ENCODE peak calls at places on chromosomes 3 and 15, in four cellular contexts. V is K562, W is endothelial cell of umbilical vein, J is GM12878. I is an unnamed sample.

GRCh38 chr15:70318996-70319465 is 221.3 kb upstream of the TLE3 start:
- DNase-seq in V (no peak), W (no peak), J (no peak), I (peak; percentile 74)

GRCh38 chr3:16140116-16140893 is 34.2 kb upstream of the GALNT15 start:
- DNase-seq in V (no peak), W (peak; percentile 91), J (no peak), I (peak; percentile 88)

GRCh38 chr15:45402955-45403892 is 24.9 kb upstream of the GATM start:
- DNase-seq in V (peak; percentile 49), W (peak; percentile 51), J (no peak), I (peak; percentile 59)

GRCh38 chr15:26051771-26052685 is 188.9 kb upstream of the ATP10A start:
- DNase-seq in V (no peak), W (no peak), J (no peak), I (no peak)

GRCh38 chr3:143218176-143218575 is 98.6 kb downstream of the CHST2 start:
- DNase-seq in V (no peak), W (no peak), J (no peak), I (no peak)

GRCh38 chr3:4939276-4939675 is 40.0 kb upstream of the BHLHE40 start:
- DNase-seq in V (no peak), W (peak; percentile 14), J (no peak), I (peak; percentile 19)

GRCh38 chr15:69780374-69780773 is 317.3 kb downstream of the TLE3 start:
- DNase-seq in V (no peak), W (no peak), J (no peak), I (peak; percentile 36)

GRCh38 chr3:14879161-14879888 is 60.6 kb downstream of the FGD5 start:
- DNase-seq in V (no peak), W (no peak), J (no peak), I (no peak)

GRCh38 chr15:34883633-34884032 is 85.9 kb downstream of the AQR start:
- DNase-seq in V (no peak), W (no peak), J (no peak), I (peak; percentile 16)

GRCh38 chr3:170751083-170751893 is 118.7 kb downstream of the RPL22L1 start:
- DNase-seq in V (no peak), W (peak; percentile 95), J (no peak), I (peak; percentile 82)

GRCh38 chr3:179666436-179667035 is 13.7 kb downstream of the USP13 start:
- DNase-seq in V (no peak), W (peak; percentile 27), J (no peak), I (no peak)

GRCh38 chr15:44215594-44215993 is 20.5 kb upstream of the FRMD5 start:
- DNase-seq in V (no peak), W (peak; percentile 61), J (no peak), I (peak; percentile 90)

GRCh38 chr15:48112242-48112641 is 8.5 kb upstream of the SLC24A5 start:
- DNase-seq in V (no peak), W (peak; percentile 49), J (no peak), I (peak; percentile 30)

DNA sequence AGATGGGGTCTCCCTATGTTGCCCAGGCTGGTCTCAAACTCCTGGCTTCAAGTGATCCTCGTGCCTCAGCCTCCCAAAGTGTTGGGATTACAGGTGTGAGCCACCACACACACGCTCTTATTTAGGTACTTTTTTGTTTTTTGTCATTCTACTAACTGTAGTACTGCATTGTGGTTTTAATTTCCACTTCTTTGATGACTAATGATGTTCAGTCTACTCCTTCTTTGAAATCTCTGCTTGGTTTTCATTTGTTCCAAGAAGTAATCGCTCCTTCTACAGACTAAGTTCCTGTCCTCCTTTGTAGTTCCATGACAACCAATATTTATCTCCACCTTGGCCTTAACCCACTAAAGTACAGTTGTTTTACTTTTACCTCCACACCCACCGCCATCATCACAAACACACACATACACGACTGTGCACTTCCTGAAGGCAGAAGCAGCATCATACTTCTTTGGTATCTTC is 529 bp upstream of the DLEC1 start:
- DNase-seq in V (no peak), W (no peak), J (no peak), I (no peak)
- TF ChIP-seq FOS in V (no peak), W (no peak), J (no peak), I (no peak)

DNA sequence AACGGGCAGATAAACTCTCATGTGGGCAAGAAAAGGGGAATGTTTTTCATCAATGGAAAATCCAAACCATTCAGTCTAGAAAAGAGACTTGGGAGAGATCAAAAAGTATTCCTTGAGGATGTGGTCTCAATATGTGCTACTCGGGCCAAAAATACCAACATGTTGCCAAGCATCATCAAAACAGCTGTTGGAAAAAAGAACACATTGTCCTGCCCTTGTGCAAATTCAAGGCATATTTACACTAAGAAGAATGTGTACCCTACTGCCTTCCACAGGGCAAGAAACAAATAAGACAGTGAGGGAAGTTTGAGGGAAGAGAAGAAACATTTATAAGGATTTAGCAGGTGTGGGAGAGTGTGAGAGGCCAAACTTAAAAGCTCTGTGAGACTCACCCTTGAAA is 252.2 kb downstream of the NTRK3 start:
- DNase-seq in V (no peak), W (no peak), J (no peak), I (no peak)
- TF ChIP-seq FOS in V (no peak), W (no peak), J (no peak), I (no peak)

DNA sequence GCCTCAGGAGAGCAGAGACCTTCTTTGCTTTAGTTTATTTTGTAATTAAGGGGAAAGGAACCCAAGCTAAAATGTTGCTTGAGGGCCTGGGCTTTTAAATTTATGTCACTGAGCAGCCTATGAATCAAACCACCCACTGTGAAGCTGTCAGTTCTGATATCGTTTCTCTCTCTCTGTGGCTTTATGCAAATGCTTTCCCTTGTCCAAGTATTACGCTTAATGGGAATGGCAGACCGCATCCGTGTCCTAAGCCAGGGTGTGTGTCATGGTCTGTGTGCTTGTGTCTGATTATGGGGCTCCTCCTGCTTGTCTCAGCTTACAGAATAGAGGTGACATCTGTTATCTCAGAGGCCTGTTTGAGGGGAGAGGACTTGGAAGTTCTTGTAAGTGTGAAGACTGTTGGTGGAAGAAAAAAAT is 82.4 kb downstream of the EBLN2 start:
- DNase-seq in V (peak; percentile 85), W (no peak), J (no peak), I (no peak)
- TF ChIP-seq FOS in V (no peak), W (no peak), J (no peak), I (no peak)

GRCh38 chr15:72358532-72359180 is 17.2 kb downstream of the HEXA start:
- DNase-seq in V (peak; percentile 20), W (peak; percentile 59), J (no peak), I (peak; percentile 85)
- TF ChIP-seq FOS in V (no peak), W (no peak), J (no peak), I (peak; percentile 49)

GRCh38 chr15:38024293-38025091 is 90.1 kb downstream of the TMCO5A start:
- DNase-seq in V (no peak), W (peak; percentile 32), J (no peak), I (no peak)

GRCh38 chr15:38028869-38029268 is 94.4 kb downstream of the TMCO5A start:
- DNase-seq in V (no peak), W (no peak), J (no peak), I (peak; percentile 61)

GRCh38 chr15:38035701-38036100 is 101.3 kb downstream of the TMCO5A start:
- DNase-seq in V (no peak), W (peak; percentile 21), J (no peak), I (no peak)

GRCh38 chr15:38030609-38031008 is 96.2 kb downstream of the TMCO5A start:
- DNase-seq in V (no peak), W (no peak), J (no peak), I (no peak)

DNA sequence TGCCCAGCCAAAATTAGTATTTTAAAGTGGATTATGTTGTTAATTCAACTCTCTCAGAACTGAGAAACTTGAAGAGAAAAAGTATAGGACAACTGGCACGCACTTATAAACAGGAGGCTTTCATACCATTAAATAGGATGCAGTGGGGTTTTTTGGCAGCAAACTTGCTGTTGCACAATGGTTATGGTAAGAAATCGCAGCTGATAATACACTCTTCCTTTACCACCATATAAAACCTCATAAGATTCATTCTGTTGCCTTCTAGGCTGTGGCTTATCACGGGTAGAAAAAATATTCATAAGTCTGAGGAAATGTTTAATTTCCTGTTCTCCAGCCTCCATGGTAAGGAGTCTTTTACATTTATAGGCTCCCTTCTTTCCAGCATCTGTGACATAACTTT is 95.3 kb downstream of the TMCO5A start:
- DNase-seq in V (no peak), W (peak; percentile 41), J (no peak), I (peak; percentile 86)
- TF ChIP-seq FOS in V (no peak), W (no peak), J (no peak), I (no peak)

GRCh38 chr15:63801171-63801570 is 32.6 kb downstream of the HERC1 start:
- DNase-seq in V (no peak), W (no peak), J (no peak), I (no peak)
- TF ChIP-seq FOS in V (no peak), W (no peak), J (no peak), I (no peak)

GRCh38 chr15:33467146-33467815 is 156.5 kb downstream of the RYR3 start:
- DNase-seq in V (no peak), W (no peak), J (no peak), I (no peak)

GRCh38 chr15:33467816-33468163 is 157.0 kb downstream of the RYR3 start:
- DNase-seq in V (no peak), W (no peak), J (no peak), I (no peak)

GRCh38 chr15:33473005-33473404 is 162.2 kb downstream of the RYR3 start:
- DNase-seq in V (no peak), W (no peak), J (no peak), I (no peak)

DNA sequence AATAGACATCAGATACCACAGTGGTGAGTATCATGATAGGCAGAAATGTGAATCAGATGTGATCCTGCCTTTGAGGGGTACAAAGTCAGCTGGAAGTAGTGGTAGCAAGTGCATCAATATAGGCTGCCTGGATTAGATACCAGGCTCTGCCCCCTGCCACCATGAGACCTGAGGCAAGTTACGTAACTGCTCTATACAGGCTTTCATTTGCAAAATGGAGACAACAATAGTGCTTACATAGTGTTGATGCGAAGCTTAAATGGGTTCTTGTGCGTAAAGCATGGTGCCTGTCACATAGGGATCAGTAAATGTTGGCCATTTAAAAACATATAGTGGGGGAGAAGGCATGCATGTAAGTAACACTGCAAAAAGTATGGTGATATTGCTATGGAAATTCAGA is 158.0 kb downstream of the RYR3 start:
- DNase-seq in V (no peak), W (no peak), J (no peak), I (no peak)
- TF ChIP-seq FOS in V (no peak), W (no peak), J (no peak), I (no peak)

GRCh38 chr3:43094381-43094780 is 11.5 kb downstream of the POMGNT2 start:
- DNase-seq in V (no peak), W (no peak), J (no peak), I (no peak)
- TF ChIP-seq FOS in V (no peak), W (no peak), J (no peak), I (no peak)